ENCODE peak calls at places on chromosome 2, in five cellular contexts. One of them, this sample, is unnamed. For H3K27me3, the result is how much of the 10 kb centered on the place peaks cover.

GRCh38 chr2:207768168-207768890 is 1.4 kb downstream of the FZD5 start:
- DNase-seq in adrenal gland: peak
- DNase-seq in heart left ventricle: peak
- DNase-seq in breast epithelium: peak
- DNase-seq in esophagus squamous epithelium: no peak
- DNase-seq in this sample: peak

GRCh38 chr2:126890136-126890961 is 8.3 kb upstream of the TEX51 start:
- DNase-seq in adrenal gland: no peak
- DNase-seq in heart left ventricle: no peak
- DNase-seq in breast epithelium: no peak
- DNase-seq in esophagus squamous epithelium: no peak
- DNase-seq in this sample: peak

GRCh38 chr2:229901819-229902218 is 20.0 kb downstream of the TRIP12 start:
- DNase-seq in adrenal gland: no peak
- DNase-seq in heart left ventricle: no peak
- DNase-seq in breast epithelium: no peak
- DNase-seq in esophagus squamous epithelium: no peak
- DNase-seq in this sample: no peak

GRCh38 chr2:147204102-147204501 is 640.7 kb upstream of the ACVR2A start:
- DNase-seq in adrenal gland: no peak
- DNase-seq in heart left ventricle: no peak
- DNase-seq in breast epithelium: no peak
- DNase-seq in esophagus squamous epithelium: no peak
- DNase-seq in this sample: no peak

GRCh38 chr2:193549661-193550060 is 1354.9 kb upstream of the TMEFF2 start:
- DNase-seq in adrenal gland: no peak
- DNase-seq in heart left ventricle: no peak
- DNase-seq in breast epithelium: no peak
- DNase-seq in esophagus squamous epithelium: no peak
- DNase-seq in this sample: no peak

GRCh38 chr2:108413731-108414130 is 35.3 kb upstream of the GCC2 start:
- DNase-seq in adrenal gland: no peak
- DNase-seq in heart left ventricle: no peak
- DNase-seq in breast epithelium: no peak
- DNase-seq in esophagus squamous epithelium: no peak
- DNase-seq in this sample: no peak

GRCh38 chr2:1047485-1047884 is 96.8 kb downstream of the SNTG2 start:
- DNase-seq in adrenal gland: no peak
- DNase-seq in heart left ventricle: no peak
- DNase-seq in breast epithelium: no peak
- DNase-seq in esophagus squamous epithelium: no peak
- DNase-seq in this sample: no peak

GRCh38 chr2:201105759-201106158 is 10.2 kb upstream of the CFLAR start:
- DNase-seq in adrenal gland: no peak
- DNase-seq in heart left ventricle: no peak
- DNase-seq in breast epithelium: no peak
- DNase-seq in esophagus squamous epithelium: no peak
- DNase-seq in this sample: no peak

GRCh38 chr2:118857677-118858484 is 10.4 kb upstream of the EN1 start:
- DNase-seq in adrenal gland: no peak
- DNase-seq in heart left ventricle: no peak
- DNase-seq in breast epithelium: no peak
- DNase-seq in esophagus squamous epithelium: no peak
- DNase-seq in this sample: peak
- H3K27me3 ChIP-seq in adrenal gland: half or more
- H3K27me3 ChIP-seq in heart left ventricle: half or more
- H3K27me3 ChIP-seq in breast epithelium: under half
- H3K27me3 ChIP-seq in esophagus squamous epithelium: half or more
- H3K27me3 ChIP-seq in this sample: half or more

GRCh38 chr2:60073201-60073600 is 480.3 kb downstream of the BCL11A start:
- DNase-seq in adrenal gland: no peak
- DNase-seq in heart left ventricle: no peak
- DNase-seq in breast epithelium: no peak
- DNase-seq in esophagus squamous epithelium: no peak
- DNase-seq in this sample: no peak

GRCh38 chr2:60071427-60071826 is 482.0 kb downstream of the BCL11A start:
- DNase-seq in adrenal gland: no peak
- DNase-seq in heart left ventricle: no peak
- DNase-seq in breast epithelium: no peak
- DNase-seq in esophagus squamous epithelium: no peak
- DNase-seq in this sample: no peak

GRCh38 chr2:60075048-60075447 is 478.4 kb downstream of the BCL11A start:
- DNase-seq in adrenal gland: no peak
- DNase-seq in heart left ventricle: no peak
- DNase-seq in breast epithelium: no peak
- DNase-seq in esophagus squamous epithelium: no peak
- DNase-seq in this sample: no peak

GRCh38 chr2:60070851-60071250 is 482.6 kb downstream of the BCL11A start:
- DNase-seq in adrenal gland: no peak
- DNase-seq in heart left ventricle: no peak
- DNase-seq in breast epithelium: no peak
- DNase-seq in esophagus squamous epithelium: no peak
- DNase-seq in this sample: no peak

GRCh38 chr2:60072609-60073008 is 480.8 kb downstream of the BCL11A start:
- DNase-seq in adrenal gland: no peak
- DNase-seq in heart left ventricle: no peak
- DNase-seq in breast epithelium: no peak
- DNase-seq in esophagus squamous epithelium: no peak
- DNase-seq in this sample: no peak
- TF ChIP-seq POLR2A in adrenal gland: no peak
- TF ChIP-seq POLR2A in heart left ventricle: no peak
- TF ChIP-seq POLR2A in breast epithelium: no peak
- TF ChIP-seq POLR2A in esophagus squamous epithelium: no peak
- TF ChIP-seq POLR2A in this sample: no peak

DNA sequence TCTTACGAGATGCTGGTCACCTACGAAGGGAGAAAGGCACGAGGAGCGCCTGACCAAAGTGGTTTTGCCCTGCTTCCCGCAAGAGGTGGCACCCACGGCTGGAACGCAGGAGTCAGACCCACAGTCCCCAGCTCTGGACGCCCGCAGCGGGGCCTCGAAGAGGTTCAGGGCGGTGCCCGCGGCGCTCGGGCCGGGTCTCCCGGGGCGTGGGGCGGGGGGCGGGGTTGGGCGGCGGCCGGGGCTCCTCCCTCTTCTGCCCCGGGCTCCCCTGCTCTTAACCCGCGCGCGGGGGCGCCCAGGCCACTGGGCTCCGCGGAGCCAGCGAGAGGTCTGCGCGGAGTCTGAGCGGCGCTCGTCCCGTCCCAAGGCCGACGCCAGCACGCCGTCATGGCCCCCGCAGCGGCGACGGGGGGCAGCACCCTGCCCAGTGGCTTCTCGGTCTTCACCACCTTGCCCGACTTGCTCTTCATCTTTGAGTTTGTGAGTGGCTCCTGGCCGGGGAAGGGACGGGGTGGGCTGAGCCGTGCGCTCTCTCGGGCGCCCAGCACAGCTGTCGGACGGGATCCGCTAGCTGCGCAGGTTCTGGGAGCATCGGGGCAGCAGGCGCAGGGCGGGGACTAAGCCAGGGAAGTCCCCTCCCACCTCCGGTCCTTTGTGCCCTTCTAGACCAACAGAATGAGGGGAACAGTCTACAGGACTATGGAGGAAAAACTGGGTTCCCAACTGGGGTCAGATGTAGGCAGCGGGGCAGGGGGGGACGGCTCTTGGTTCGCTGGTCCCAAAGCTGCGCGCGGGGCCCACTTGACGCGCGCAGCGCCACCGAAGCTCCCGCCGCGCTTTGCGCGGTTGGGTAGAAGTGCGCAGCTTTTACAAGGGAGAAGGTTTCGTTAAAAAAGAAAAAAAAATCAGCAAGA is at the start of gene MAL:
- DNase-seq in adrenal gland: no peak
- DNase-seq in heart left ventricle: peak
- DNase-seq in breast epithelium: no peak
- DNase-seq in esophagus squamous epithelium: no peak
- DNase-seq in this sample: no peak
- H3K27me3 ChIP-seq in adrenal gland: half or more
- H3K27me3 ChIP-seq in heart left ventricle: under half
- H3K27me3 ChIP-seq in breast epithelium: under half
- H3K27me3 ChIP-seq in esophagus squamous epithelium: half or more
- H3K27me3 ChIP-seq in this sample: under half

GRCh38 chr2:173075781-173076556 is at the start of gene MAP3K20:
- DNase-seq in adrenal gland: peak
- DNase-seq in heart left ventricle: peak
- DNase-seq in breast epithelium: peak
- DNase-seq in esophagus squamous epithelium: no peak
- DNase-seq in this sample: peak
- TF ChIP-seq POLR2A in adrenal gland: peak
- TF ChIP-seq POLR2A in heart left ventricle: peak
- TF ChIP-seq POLR2A in breast epithelium: no peak
- TF ChIP-seq POLR2A in esophagus squamous epithelium: no peak
- TF ChIP-seq POLR2A in this sample: no peak

DNA sequence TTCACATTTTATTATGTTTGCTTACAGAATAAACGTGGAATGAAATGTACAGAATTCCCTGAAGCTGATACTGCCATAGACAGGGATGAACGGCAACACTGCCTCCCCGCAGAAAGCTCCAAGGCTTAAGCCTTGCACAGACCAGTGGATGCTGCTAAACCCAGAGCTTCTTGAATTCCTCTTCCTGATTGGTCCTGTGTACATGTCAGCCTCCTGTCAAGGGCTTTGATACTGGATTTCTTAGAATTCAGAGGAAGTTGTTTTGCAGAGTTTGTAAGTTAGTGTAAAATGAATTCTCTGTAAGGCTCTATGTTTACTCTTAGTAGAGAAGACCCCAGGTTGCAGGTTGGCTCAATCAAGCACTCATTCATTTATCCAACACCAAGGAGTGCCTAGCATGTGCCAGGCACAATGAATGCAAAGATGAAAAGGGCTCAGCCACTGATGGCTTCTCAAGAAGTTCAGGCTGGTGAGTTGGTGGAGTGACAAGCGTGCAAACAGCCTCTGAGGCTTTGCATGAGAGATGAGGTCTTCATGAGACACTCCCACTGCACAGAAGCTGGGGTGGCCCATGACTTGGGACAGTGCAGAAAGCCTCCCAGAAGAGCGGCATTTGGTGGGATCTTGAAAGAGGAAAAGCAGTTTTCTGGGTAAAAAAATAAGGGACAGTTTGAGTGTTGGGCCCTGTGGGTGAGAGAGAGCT is 50.4 kb downstream of the ACKR3 start:
- DNase-seq in adrenal gland: no peak
- DNase-seq in heart left ventricle: no peak
- DNase-seq in breast epithelium: no peak
- DNase-seq in esophagus squamous epithelium: no peak
- DNase-seq in this sample: no peak
- H3K27me3 ChIP-seq in adrenal gland: under half
- H3K27me3 ChIP-seq in heart left ventricle: under half
- H3K27me3 ChIP-seq in breast epithelium: under half
- H3K27me3 ChIP-seq in esophagus squamous epithelium: under half
- H3K27me3 ChIP-seq in this sample: under half

DNA sequence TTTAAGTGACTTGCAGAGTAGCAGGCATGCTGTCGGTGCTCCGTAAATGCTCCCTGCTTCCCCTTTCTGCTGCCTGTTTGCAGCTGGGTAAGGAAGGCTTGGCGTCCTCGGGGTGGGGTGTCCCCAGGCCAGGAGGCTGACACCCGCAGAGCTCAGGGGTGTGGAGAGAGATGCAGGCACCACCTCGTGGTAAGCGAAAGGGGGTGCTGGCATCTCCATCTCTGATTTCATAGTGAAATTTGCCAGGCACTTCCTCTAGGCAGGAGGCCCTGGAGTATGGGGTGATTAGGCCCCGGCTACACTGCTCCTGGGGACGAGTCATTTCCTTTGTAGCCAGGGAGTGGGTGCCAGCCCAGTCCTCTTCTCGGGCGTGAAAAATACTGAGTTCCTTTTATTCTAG is 160.4 kb downstream of the KLHL29 start:
- DNase-seq in adrenal gland: no peak
- DNase-seq in heart left ventricle: no peak
- DNase-seq in breast epithelium: no peak
- DNase-seq in esophagus squamous epithelium: no peak
- DNase-seq in this sample: no peak
- TF ChIP-seq POLR2A in adrenal gland: no peak
- TF ChIP-seq POLR2A in heart left ventricle: no peak
- TF ChIP-seq POLR2A in breast epithelium: no peak
- TF ChIP-seq POLR2A in esophagus squamous epithelium: no peak
- TF ChIP-seq POLR2A in this sample: no peak

DNA sequence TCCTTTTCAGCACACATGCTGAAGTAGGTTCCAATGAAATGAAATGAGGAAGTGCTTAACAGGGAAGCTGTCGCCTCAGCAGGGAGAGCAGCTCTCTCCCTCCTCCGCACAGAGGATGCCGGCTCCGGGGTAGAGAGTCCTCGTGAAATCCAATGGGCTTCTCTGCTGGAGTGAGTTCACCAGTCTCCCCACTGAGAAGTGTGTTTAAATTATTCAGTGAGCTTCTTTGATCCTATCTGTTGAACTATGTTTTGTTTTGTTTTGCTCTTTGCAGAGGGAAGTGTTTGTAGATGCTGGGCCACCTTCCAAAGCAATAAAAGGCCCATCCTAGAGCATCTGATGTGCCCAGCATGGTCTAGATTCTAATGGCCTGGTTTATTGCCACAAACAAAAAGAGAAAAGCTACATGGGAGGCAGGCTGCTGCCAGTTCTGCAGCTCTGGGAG is 6.8 kb downstream of the PPP1R7 start:
- DNase-seq in adrenal gland: no peak
- DNase-seq in heart left ventricle: no peak
- DNase-seq in breast epithelium: no peak
- DNase-seq in esophagus squamous epithelium: no peak
- DNase-seq in this sample: peak
- H3K27me3 ChIP-seq in adrenal gland: under half
- H3K27me3 ChIP-seq in heart left ventricle: under half
- H3K27me3 ChIP-seq in breast epithelium: under half
- H3K27me3 ChIP-seq in esophagus squamous epithelium: under half
- H3K27me3 ChIP-seq in this sample: under half

GRCh38 chr2:65374555-65374954 is 57.8 kb downstream of the SPRED2 start:
- DNase-seq in adrenal gland: no peak
- DNase-seq in heart left ventricle: no peak
- DNase-seq in breast epithelium: no peak
- DNase-seq in esophagus squamous epithelium: no peak
- DNase-seq in this sample: no peak

GRCh38 chr2:65371094-65371474 is 61.3 kb downstream of the SPRED2 start:
- DNase-seq in adrenal gland: no peak
- DNase-seq in heart left ventricle: no peak
- DNase-seq in breast epithelium: no peak
- DNase-seq in esophagus squamous epithelium: no peak
- DNase-seq in this sample: no peak

GRCh38 chr2:65370387-65371093 is 61.9 kb downstream of the SPRED2 start:
- DNase-seq in adrenal gland: no peak
- DNase-seq in heart left ventricle: no peak
- DNase-seq in breast epithelium: no peak
- DNase-seq in esophagus squamous epithelium: no peak
- DNase-seq in this sample: no peak

GRCh38 chr2:65373365-65373918 is 59.0 kb downstream of the SPRED2 start:
- DNase-seq in adrenal gland: no peak
- DNase-seq in heart left ventricle: no peak
- DNase-seq in breast epithelium: no peak
- DNase-seq in esophagus squamous epithelium: no peak
- DNase-seq in this sample: no peak

GRCh38 chr2:65372619-65373018 is 59.8 kb downstream of the SPRED2 start:
- DNase-seq in adrenal gland: no peak
- DNase-seq in heart left ventricle: no peak
- DNase-seq in breast epithelium: no peak
- DNase-seq in esophagus squamous epithelium: no peak
- DNase-seq in this sample: no peak
- TF ChIP-seq POLR2A in adrenal gland: no peak
- TF ChIP-seq POLR2A in heart left ventricle: no peak
- TF ChIP-seq POLR2A in breast epithelium: no peak
- TF ChIP-seq POLR2A in esophagus squamous epithelium: no peak
- TF ChIP-seq POLR2A in this sample: no peak

This sample was measured in spleen.